ENCODE peak calls at places on chromosomes 7 and 10, in five cellular contexts. M is psoas muscle, A is transverse colon, G is kidney epithelial cell, W is GM06990. F is an unnamed sample.
A peak's percentile ranks its signal among the peaks of the same experiment; 100 is the strongest.

GRCh38 chr10:51244308-51244707 is 170.0 kb downstream of the PRKG1 start:
- DNase-seq in M (no peak), A (no peak), G (no peak), W (no peak), F (no peak)

GRCh38 chr7:85508642-85509429 is 322.0 kb upstream of the SEMA3D start:
- DNase-seq in M (no peak), A (no peak), G (peak; percentile 23), W (no peak), F (peak; percentile 93)

GRCh38 chr7:17405786-17406185 is 107.3 kb downstream of the AHR start:
- DNase-seq in M (no peak), A (no peak), G (peak; percentile 57), W (no peak), F (peak; percentile 58)

GRCh38 chr7:17599733-17600685 is 301.6 kb downstream of the AHR start:
- DNase-seq in M (no peak), A (no peak), G (peak; percentile 85), W (no peak), F (peak; percentile 90)

GRCh38 chr10:102376901-102377300 is 18.6 kb upstream of the NFKB2 start:
- DNase-seq in M (no peak), A (no peak), G (no peak), W (no peak), F (no peak)

GRCh38 chr7:156145996-156146395 is 333.7 kb upstream of the SHH start:
- DNase-seq in M (no peak), A (no peak), G (no peak), W (no peak), F (no peak)

GRCh38 chr10:30241422-30242110 is 107.5 kb downstream of the MTPAP start:
- DNase-seq in M (no peak), A (no peak), G (no peak), W (peak; percentile 13), F (no peak)

GRCh38 chr7:120586561-120586960 is 271.4 kb downstream of the TSPAN12 start:
- DNase-seq in M (no peak), A (no peak), G (no peak), W (no peak), F (no peak)

GRCh38 chr10:78981257-78981969 is 87.4 kb upstream of the ZMIZ1 start:
- DNase-seq in M (no peak), A (no peak), G (no peak), W (peak; percentile 24), F (no peak)

GRCh38 chr7:24336461-24336860 is 52.5 kb downstream of the NPY start:
- DNase-seq in M (no peak), A (no peak), G (no peak), W (no peak), F (no peak)

GRCh38 chr10:126242352-126243260 is 145.7 kb downstream of the ADAM12 start:
- DNase-seq in M (no peak), A (no peak), G (no peak), W (no peak), F (peak; percentile 65)

GRCh38 chr7:128353189-128353588 is 8.3 kb downstream of the PRRT4 start:
- DNase-seq in M (no peak), A (no peak), G (no peak), W (no peak), F (no peak)

GRCh38 chr7:128350708-128351295 is 7.1 kb upstream of the RBM28 start:
- DNase-seq in M (no peak), A (no peak), G (no peak), W (no peak), F (no peak)

GRCh38 chr7:128352636-128353035 is 8.9 kb downstream of the PRRT4 start:
- DNase-seq in M (no peak), A (no peak), G (no peak), W (no peak), F (no peak)

GRCh38 chr7:128352138-128352537 is 8.4 kb upstream of the RBM28 start:
- DNase-seq in M (peak; percentile 69), A (peak; percentile 33), G (no peak), W (no peak), F (no peak)

GRCh38 chr7:128351296-128352123 is 7.8 kb upstream of the RBM28 start:
- DNase-seq in M (no peak), A (no peak), G (no peak), W (no peak), F (no peak)
- H3K4me3 ChIP-seq in M (peak overlapping the region; percentile 55), A (no peak overlapping the region), G (no peak overlapping the region), W (no peak overlapping the region), F (no peak overlapping the region)

DNA sequence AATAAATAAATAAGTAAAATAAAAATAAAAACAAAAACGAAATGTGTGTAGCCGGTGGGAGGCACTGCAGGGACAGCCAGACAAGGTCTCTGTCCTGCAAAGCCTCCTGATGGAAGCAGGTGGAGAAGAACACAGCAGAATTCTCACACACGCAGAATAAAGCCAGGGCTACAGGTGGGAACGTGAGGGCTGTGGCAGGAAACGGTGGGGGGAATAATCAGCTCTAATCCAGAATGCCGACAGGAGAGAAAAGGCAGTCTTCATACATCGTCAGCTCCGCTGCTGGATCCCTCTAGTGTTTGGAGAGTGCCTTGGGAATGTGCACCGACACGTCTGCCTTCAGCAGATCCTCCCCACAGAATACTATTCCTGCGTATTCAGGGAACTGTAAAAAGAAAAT is 6.8 kb upstream of the SNX8 start:
- DNase-seq in M (no peak), A (no peak), G (no peak), W (no peak), F (no peak)
- TF ChIP-seq CTCF in M (no peak), A (no peak), G (peak; percentile 23), W (no peak), F (peak; percentile 34)

GRCh38 chr7:87941138-87941537 is 7.1 kb downstream of the ADAM22 start:
- DNase-seq in M (no peak), A (no peak), G (no peak), W (no peak), F (no peak)

GRCh38 chr7:87933605-87933952 is 472 bp upstream of the ADAM22 start:
- DNase-seq in M (no peak), A (no peak), G (no peak), W (no peak), F (no peak)

GRCh38 chr7:87933953-87934698 is at the start of gene ADAM22:
- DNase-seq in M (peak; percentile 83), A (peak; percentile 89), G (peak; percentile 59), W (peak; percentile 96), F (no peak)

GRCh38 chr7:87934699-87935372 is 785 bp downstream of the ADAM22 start:
- DNase-seq in M (no peak), A (peak; percentile 11), G (no peak), W (peak; percentile 58), F (no peak)

DNA sequence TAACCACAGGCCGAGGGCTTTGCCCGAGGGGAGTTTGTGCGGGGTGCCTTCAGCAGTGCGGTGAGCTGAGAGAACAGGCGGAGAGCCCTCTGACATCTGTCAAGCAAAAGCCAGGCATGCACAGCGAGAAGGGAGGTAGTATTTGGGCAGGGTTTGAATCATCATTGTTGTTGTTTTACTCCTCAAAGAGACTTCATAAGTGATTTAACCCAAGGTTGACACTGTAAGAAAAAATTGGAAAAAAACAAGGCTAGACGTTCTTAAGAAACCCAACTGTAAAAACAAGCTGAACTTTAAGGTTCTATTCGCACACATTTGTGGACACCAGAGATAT is 1.3 kb downstream of the ADAM22 start:
- DNase-seq in M (no peak), A (no peak), G (no peak), W (no peak), F (no peak)
- H3K4me3 ChIP-seq in M (peak overlapping the region; percentile 80), A (no peak overlapping the region), G (peak overlapping the region; percentile 64), W (peak overlapping the region; percentile 92), F (peak overlapping the region; percentile 66)

GRCh38 chr10:108365541-108365940 is 1201.0 kb upstream of the SORCS1 start:
- DNase-seq in M (no peak), A (no peak), G (no peak), W (no peak), F (no peak)
- TF ChIP-seq CTCF in M (no peak), A (no peak), G (no peak), W (no peak), F (no peak)

GRCh38 chr7:76049295-76049694 is 1.4 kb downstream of the MDH2 start:
- DNase-seq in M (no peak), A (no peak), G (no peak), W (no peak), F (no peak)
- H3K4me3 ChIP-seq in M (peak overlapping the region; percentile 96), A (no peak overlapping the region), G (peak overlapping the region; percentile 79), W (peak overlapping the region; percentile 99), F (peak overlapping the region; percentile 94)

GRCh38 chr10:53453196-53453595 is 680.6 kb upstream of the MBL2 start:
- DNase-seq in M (no peak), A (no peak), G (no peak), W (no peak), F (no peak)
- TF ChIP-seq CTCF in M (no peak), A (no peak), G (peak; percentile 35), W (no peak), F (no peak)

DNA sequence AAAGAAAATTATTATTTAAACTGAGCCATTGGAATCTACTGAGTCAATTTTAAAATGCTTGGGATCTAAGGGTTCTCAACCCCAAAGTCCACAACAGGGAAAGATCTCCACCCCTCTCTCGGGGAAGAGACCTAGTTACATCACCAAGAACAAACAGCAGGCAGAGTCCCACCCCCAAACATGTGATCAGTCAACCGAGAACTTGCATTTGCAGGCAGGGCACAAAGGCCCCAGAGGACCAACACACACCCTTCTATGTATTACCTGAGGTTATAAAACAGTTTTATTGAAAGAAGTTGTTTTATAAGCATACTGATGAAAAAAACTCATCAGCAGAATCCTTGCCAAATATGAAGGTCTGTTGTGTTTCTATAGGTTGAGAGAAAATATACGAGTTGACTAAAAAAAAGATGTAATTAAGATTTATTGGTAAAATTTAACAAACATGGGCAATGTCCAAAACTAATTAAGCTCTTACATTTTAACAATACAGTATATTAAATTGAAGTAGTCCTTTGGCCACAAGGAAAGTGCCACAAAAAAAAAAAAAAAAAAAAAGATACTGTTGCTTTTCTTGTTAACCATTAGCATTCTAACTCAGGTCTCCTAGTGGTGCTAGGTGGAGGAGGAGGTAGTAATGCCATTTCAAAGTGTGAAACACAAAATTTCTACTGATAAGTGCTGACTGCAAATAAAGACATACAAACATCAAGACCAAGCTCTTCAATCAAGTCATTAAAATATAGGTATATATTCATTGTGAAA is 975 bp upstream of the USP54 start:
- DNase-seq in M (no peak), A (peak; percentile 87), G (peak; percentile 63), W (no peak), F (no peak)
- H3K4me3 ChIP-seq in M (peak overlapping the region; percentile 11), A (no peak overlapping the region), G (no peak overlapping the region), W (no peak overlapping the region), F (no peak overlapping the region)

DNA sequence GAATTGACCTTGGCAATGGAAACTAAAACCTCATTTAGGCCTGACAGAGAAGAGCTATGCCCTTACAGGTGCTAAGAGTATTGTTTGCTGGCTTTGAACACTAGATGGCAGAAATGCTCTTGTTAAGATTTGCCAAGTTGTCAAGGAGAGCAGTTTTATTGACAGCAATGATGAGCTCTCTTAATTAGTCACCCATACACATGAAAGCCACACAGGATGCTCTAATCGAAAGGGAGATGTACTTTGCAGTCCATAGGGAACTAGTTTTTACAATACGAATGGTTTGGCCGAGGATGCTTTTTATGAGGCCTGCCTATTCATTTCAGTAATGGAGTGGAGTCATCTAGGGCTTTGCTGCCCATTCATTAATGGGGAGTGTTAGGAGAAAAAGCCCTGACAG is 45.4 kb upstream of the MBL2 start:
- DNase-seq in M (no peak), A (no peak), G (peak; percentile 71), W (peak; percentile 48), F (no peak)
- TF ChIP-seq CTCF in M (no peak), A (peak; percentile 19), G (peak; percentile 71), W (peak; percentile 70), F (peak; percentile 54)

F was measured in AG04449.